ENCODE peak calls at places on chromosome 17, in four cellular contexts. Y is HCEC 1CT; N is stimulated activated CD4-positive, alpha-beta T cell treated with anti-CD3 and anti-CD28 coated beads, Interleukin-15, amount 100 ng/mL, for 1 hour; K is T-helper 9 cell. A is an unnamed sample.

GRCh38 chr17:49201481-49201927 is 8.9 kb downstream of the GNGT2 start:
- DNase-seq in Y (no peak), N (no peak), K (no peak), A (no peak)

GRCh38 chr17:42748906-42749798 is 4.3 kb upstream of the EZH1 start:
- DNase-seq in Y (no peak), N (no peak), K (no peak), A (peak; percentile 29)

GRCh38 chr17:68847711-68848110 is 107.5 kb downstream of the ABCA8 start:
- DNase-seq in Y (no peak), N (no peak), K (no peak), A (no peak)

GRCh38 chr17:61511480-61512182 is 59.4 kb downstream of the TBX4 start:
- DNase-seq in Y (no peak), N (no peak), K (no peak), A (no peak)

GRCh38 chr17:81295678-81296381 is 723 bp upstream of the SLC38A10 start:
- DNase-seq in Y (peak; percentile 43), N (peak; percentile 29), K (peak; percentile 47), A (peak; percentile 86)

GRCh38 chr17:78466786-78467715 is 88.6 kb downstream of the PGS1 start:
- DNase-seq in Y (no peak), N (no peak), K (no peak), A (no peak)

GRCh38 chr17:3512512-3513171 is 36.8 kb downstream of the ASPA start:
- DNase-seq in Y (no peak), N (no peak), K (no peak), A (no peak)

GRCh38 chr17:65294184-65294719 is 157.1 kb downstream of the RGS9 start:
- DNase-seq in Y (peak; percentile 72), N (peak; percentile 34), K (peak; percentile 20), A (peak; percentile 80)

GRCh38 chr17:44776628-44777393 is 18.0 kb downstream of the ADAM11 start:
- DNase-seq in Y (no peak), N (no peak), K (no peak), A (no peak)

GRCh38 chr17:12047977-12048376 is 27.3 kb downstream of the MAP2K4 start:
- DNase-seq in Y (peak; percentile 31), N (no peak), K (no peak), A (no peak)

GRCh38 chr17:63775420-63775819 is 1.4 kb downstream of the DDX42 start:
- DNase-seq in Y (no peak), N (no peak), K (no peak), A (no peak)